ENCODE peak calls at places on chromosome 15, in five cellular contexts. D is left ventricle myocardium inferior, T is GM23248, O is uterus, B is adipocyte. M is an unnamed sample.

GRCh38 chr15:90892498-90893174 is 8.3 kb downstream of the FES start:
- DNase-seq in D (no peak), T (no peak), O (no peak), B (no peak), M (no peak)

GRCh38 chr15:41780266-41780665 is 6.0 kb downstream of the MAPKBP1 start:
- DNase-seq in D (no peak), T (no peak), O (no peak), B (peak; percentile 44), M (no peak)

GRCh38 chr15:47484119-47484518 is 233.2 kb upstream of the SEMA6D start:
- DNase-seq in D (no peak), T (no peak), O (no peak), B (no peak), M (no peak)

GRCh38 chr15:81480645-81481053 is 106.6 kb upstream of the TMC3 start:
- DNase-seq in D (no peak), T (peak; percentile 68), O (peak; percentile 17), B (peak; percentile 90), M (peak; percentile 79)

GRCh38 chr15:90650117-90650955 is 66.8 kb upstream of the BLM start:
- DNase-seq in D (no peak), T (peak; percentile 26), O (no peak), B (no peak), M (peak; percentile 22)

GRCh38 chr15:62444104-62445027 is 279.3 kb upstream of the C2CD4B start:
- DNase-seq in D (no peak), T (peak; percentile 98), O (no peak), B (peak; percentile 86), M (peak; percentile 85)

GRCh38 chr15:45429974-45430792 is 51.8 kb upstream of the GATM start:
- DNase-seq in D (peak; percentile 57), T (peak; percentile 59), O (peak; percentile 54), B (peak; percentile 88), M (peak; percentile 70)

GRCh38 chr15:39642011-39642640 is 61.2 kb downstream of the THBS1 start:
- DNase-seq in D (no peak), T (peak; percentile 76), O (no peak), B (peak; percentile 56), M (peak; percentile 90)

GRCh38 chr15:34436126-34436955 is 1.3 kb downstream of the GOLGA8A start:
- DNase-seq in D (no peak), T (peak; percentile 41), O (no peak), B (peak; percentile 37), M (peak; percentile 21)

GRCh38 chr15:32893412-32893811 is 175.6 kb downstream of the GREM1 start:
- DNase-seq in D (no peak), T (peak; percentile 45), O (no peak), B (no peak), M (no peak)

GRCh38 chr15:101489633-101490407 is at the start of gene PCSK6:
- DNase-seq in D (peak; percentile 61), T (peak; percentile 49), O (no peak), B (no peak), M (no peak)

GRCh38 chr15:31447893-31448634 is 121.4 kb downstream of the KLF13 start:
- DNase-seq in D (no peak), T (no peak), O (no peak), B (no peak), M (no peak)

GRCh38 chr15:64023215-64023614 is 23.1 kb downstream of the DAPK2 start:
- DNase-seq in D (no peak), T (peak; percentile 20), O (no peak), B (no peak), M (no peak)

GRCh38 chr15:77597804-77598453 is 34.8 kb downstream of the LINGO1 start:
- DNase-seq in D (no peak), T (peak; percentile 31), O (no peak), B (no peak), M (no peak)

GRCh38 chr15:39365161-39365560 is 215.7 kb upstream of the THBS1 start:
- DNase-seq in D (no peak), T (peak; percentile 74), O (no peak), B (peak; percentile 15), M (no peak)

GRCh38 chr15:77282333-77282732 is 137.6 kb downstream of the PEAK1 start:
- DNase-seq in D (no peak), T (peak; percentile 88), O (peak; percentile 39), B (peak; percentile 86), M (peak; percentile 20)

DNA sequence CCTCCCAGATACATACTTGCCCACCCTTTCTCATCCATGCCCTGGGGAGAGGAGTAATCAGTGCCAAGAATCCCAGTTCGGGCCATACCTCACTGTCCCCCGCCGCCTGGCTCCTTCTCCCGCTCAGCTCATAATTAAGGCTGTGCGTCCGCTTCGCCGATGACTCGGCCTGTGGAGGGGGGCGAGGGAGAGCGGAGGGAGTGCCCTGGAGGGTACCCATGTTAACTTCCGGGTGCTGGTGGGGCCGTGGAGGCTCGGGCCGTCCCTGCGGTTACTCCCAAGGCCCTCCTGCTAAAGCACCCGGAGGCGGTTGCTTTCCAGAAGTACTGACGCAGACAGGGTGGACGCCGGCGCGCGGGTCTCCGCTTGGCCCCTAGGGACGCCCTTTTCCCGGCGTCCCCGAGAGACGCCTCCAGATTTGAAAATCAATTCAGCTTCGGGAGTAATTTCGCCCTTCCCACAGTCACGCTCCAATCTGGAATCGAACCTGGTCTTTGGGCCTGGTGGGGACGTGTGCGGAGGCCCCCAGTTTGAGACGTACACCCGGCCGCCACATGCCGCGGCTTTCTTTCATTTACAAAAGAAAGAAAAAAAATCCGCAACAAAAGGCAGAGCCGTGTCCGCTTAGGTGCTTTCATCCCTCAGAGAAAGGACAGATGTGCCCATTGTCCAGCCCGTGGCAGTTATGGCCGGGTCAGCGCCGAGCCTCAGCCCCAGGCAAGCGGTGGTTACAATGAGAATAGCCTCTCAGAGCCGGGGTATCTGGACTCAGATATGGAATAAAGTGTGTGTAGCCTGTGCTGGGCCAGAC is 1.0 kb upstream of the ONECUT1 start:
- DNase-seq in D (no peak), T (no peak), O (no peak), B (no peak), M (no peak)
- H3K27me3 ChIP-seq in D (peaks cover 99% of the 10 kb centered on the region), T (peaks cover 76% of the 10 kb centered on the region), O (peaks cover 57% of the 10 kb centered on the region), B (peaks cover 79% of the 10 kb centered on the region), M (peaks cover 36% of the 10 kb centered on the region)

GRCh38 chr15:65323071-65323511 is 18.6 kb downstream of the RNU5B-1 start:
- DNase-seq in D (peak; percentile 77), T (no peak), O (peak; percentile 41), B (peak; percentile 57), M (no peak)
- H3K27me3 ChIP-seq in D (no peaks in the 10 kb centered on the region), T (peaks cover 7% of the 10 kb centered on the region), O (no peaks in the 10 kb centered on the region), B (peaks cover 30% of the 10 kb centered on the region), M (no peaks in the 10 kb centered on the region)

GRCh38 chr15:68550498-68551295 is 28.1 kb upstream of the CORO2B start:
- DNase-seq in D (peak; percentile 70), T (peak; percentile 59), O (peak; percentile 74), B (peak; percentile 81), M (peak; percentile 75)

GRCh38 chr15:68553594-68553993 is 25.2 kb upstream of the CORO2B start:
- DNase-seq in D (no peak), T (no peak), O (no peak), B (no peak), M (no peak)

GRCh38 chr15:68552773-68553172 is 26.0 kb upstream of the CORO2B start:
- DNase-seq in D (no peak), T (peak; percentile 38), O (peak; percentile 17), B (peak; percentile 18), M (peak; percentile 49)

GRCh38 chr15:68551296-68551635 is 27.5 kb upstream of the CORO2B start:
- DNase-seq in D (no peak), T (no peak), O (peak; percentile 14), B (no peak), M (no peak)

GRCh38 chr15:68552344-68552743 is 26.4 kb upstream of the CORO2B start:
- DNase-seq in D (no peak), T (no peak), O (no peak), B (no peak), M (no peak)
- H3K27me3 ChIP-seq in D (no peaks in the 10 kb centered on the region), T (no peaks in the 10 kb centered on the region), O (no peaks in the 10 kb centered on the region), B (peaks cover 17% of the 10 kb centered on the region), M (no peaks in the 10 kb centered on the region)

GRCh38 chr15:51090753-51091152 is 4.0 kb downstream of the TNFAIP8L3 start:
- DNase-seq in D (no peak), T (no peak), O (no peak), B (no peak), M (no peak)

GRCh38 chr15:51094606-51095569 is at the start of gene TNFAIP8L3:
- DNase-seq in D (peak; percentile 29), T (peak; percentile 68), O (peak; percentile 66), B (peak; percentile 67), M (no peak)

GRCh38 chr15:51093488-51093864 is 1.2 kb downstream of the TNFAIP8L3 start:
- DNase-seq in D (no peak), T (no peak), O (no peak), B (no peak), M (no peak)

GRCh38 chr15:51093865-51094605 is 671 bp downstream of the TNFAIP8L3 start:
- DNase-seq in D (peak; percentile 45), T (peak; percentile 61), O (peak; percentile 66), B (peak; percentile 50), M (no peak)

DNA sequence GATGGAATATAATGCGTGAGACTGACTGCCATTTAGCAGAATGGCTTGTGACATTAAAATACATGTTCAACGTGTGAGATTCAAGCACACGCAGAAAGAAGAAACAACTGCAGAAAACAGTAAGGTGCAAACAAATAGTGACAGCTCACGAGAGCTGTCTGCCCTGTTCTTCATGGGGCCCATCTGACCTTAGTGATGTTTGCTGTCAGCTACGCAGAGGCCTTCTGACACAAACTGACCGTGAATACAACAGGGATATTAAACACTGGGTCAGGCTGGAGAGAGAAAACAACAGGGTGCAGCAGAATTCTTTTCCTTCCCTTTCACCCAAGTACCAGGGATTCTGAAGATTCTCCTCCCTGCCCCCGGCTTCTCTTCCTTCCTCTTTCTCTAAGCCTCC is 2.2 kb downstream of the TNFAIP8L3 start:
- DNase-seq in D (no peak), T (no peak), O (no peak), B (no peak), M (no peak)
- H3K27me3 ChIP-seq in D (peaks cover 15% of the 10 kb centered on the region), T (no peaks in the 10 kb centered on the region), O (no peaks in the 10 kb centered on the region), B (no peaks in the 10 kb centered on the region), M (peaks cover 20% of the 10 kb centered on the region)

DNA sequence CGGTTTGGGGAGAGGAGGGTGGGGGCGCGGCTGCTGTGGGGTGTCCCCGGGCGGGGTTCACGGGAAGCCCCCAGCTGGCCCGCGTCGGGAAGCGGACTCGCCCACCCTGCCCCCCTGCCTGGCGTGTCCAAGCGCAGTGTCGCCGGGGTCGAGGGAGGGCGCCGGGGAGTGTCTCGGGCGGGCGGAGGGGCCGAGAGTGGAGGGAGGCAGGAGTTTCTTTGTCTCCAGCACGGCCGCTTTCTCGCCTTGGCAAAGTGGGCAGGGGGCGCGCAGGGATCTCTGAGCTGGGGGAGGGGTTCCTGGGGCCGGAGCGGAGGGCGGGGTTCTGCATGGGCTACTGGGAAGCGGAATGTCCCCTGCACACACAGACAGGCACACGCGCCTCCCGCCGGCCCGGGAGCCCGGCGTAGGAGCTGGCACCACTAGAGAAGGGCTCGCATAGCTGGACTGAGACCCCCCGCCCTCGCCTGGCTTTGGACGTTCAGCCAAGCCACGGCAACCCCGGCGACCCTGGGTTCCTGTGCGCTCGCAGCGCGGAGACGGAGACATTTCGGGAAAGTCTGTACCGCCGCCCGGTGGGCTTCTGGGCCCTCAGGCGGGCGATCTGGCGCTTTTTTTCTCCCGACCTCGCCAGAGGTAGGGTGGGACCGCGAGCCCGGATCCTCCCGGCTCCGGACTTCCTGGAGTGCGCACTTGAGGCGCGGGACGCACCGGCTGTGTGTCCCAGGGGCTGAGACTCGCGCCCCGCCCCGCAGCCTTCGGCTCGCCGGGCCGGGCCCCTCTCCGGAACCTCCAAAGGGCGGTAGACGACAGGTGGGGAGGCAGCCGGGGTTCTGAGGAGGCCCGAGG is 870 bp downstream of the ST8SIA2 start:
- DNase-seq in D (no peak), T (no peak), O (no peak), B (no peak), M (no peak)
- H3K27me3 ChIP-seq in D (peaks cover 83% of the 10 kb centered on the region), T (peaks cover 64% of the 10 kb centered on the region), O (peaks cover 24% of the 10 kb centered on the region), B (peaks cover 67% of the 10 kb centered on the region), M (peaks cover 88% of the 10 kb centered on the region)